ENCODE peak calls at places on chromosomes 16 and 17, in nine cellular contexts. One of them, this sample, is unnamed.

GRCh38 chr17:79595956-79596355 is 14.9 kb downstream of the RBFOX3 start:
- DNase-seq in astrocyte of the spinal cord: no peak
- DNase-seq in left ventricle myocardium inferior: no peak
- DNase-seq in lower leg skin: no peak
- DNase-seq in neural progenitor cell: no peak
- DNase-seq in hepatocyte: no peak
- DNase-seq in stomach: no peak
- DNase-seq in ovary: no peak
- DNase-seq in AG04450: no peak
- DNase-seq in this sample: no peak

GRCh38 chr16:22235839-22236745 is 30.0 kb downstream of the EEF2K start:
- DNase-seq in neural progenitor cell: no peak
- DNase-seq in AG04450: no peak
- DNase-seq in astrocyte of the spinal cord: no peak
- DNase-seq in lower leg skin: no peak
- DNase-seq in left ventricle myocardium inferior: peak; percentile 23
- DNase-seq in hepatocyte: no peak
- DNase-seq in ovary: no peak
- DNase-seq in stomach: no peak
- DNase-seq in this sample: no peak

GRCh38 chr16:3223913-3224515 is 10.9 kb downstream of the ZNF200 start:
- DNase-seq in AG04450: no peak
- DNase-seq in lower leg skin: no peak
- DNase-seq in stomach: no peak
- DNase-seq in ovary: no peak
- DNase-seq in neural progenitor cell: no peak
- DNase-seq in astrocyte of the spinal cord: peak; percentile 6
- DNase-seq in left ventricle myocardium inferior: no peak
- DNase-seq in hepatocyte: no peak
- DNase-seq in this sample: no peak

GRCh38 chr16:81511371-81511770 is 66.8 kb downstream of the CMIP start:
- DNase-seq in lower leg skin: no peak
- DNase-seq in neural progenitor cell: no peak
- DNase-seq in left ventricle myocardium inferior: no peak
- DNase-seq in hepatocyte: no peak
- DNase-seq in AG04450: peak; percentile 38
- DNase-seq in astrocyte of the spinal cord: peak; percentile 83
- DNase-seq in ovary: no peak
- DNase-seq in stomach: no peak
- DNase-seq in this sample: peak; percentile 81

GRCh38 chr17:6507535-6507934 is 48.8 kb downstream of the PITPNM3 start:
- DNase-seq in hepatocyte: no peak
- DNase-seq in neural progenitor cell: no peak
- DNase-seq in astrocyte of the spinal cord: peak; percentile 58
- DNase-seq in lower leg skin: peak; percentile 84
- DNase-seq in ovary: peak; percentile 56
- DNase-seq in left ventricle myocardium inferior: no peak
- DNase-seq in AG04450: peak; percentile 47
- DNase-seq in stomach: no peak
- DNase-seq in this sample: peak; percentile 84

GRCh38 chr16:4900036-4900435 is 36.9 kb downstream of the PPL start:
- DNase-seq in ovary: no peak
- DNase-seq in stomach: no peak
- DNase-seq in left ventricle myocardium inferior: no peak
- DNase-seq in hepatocyte: no peak
- DNase-seq in astrocyte of the spinal cord: no peak
- DNase-seq in neural progenitor cell: no peak
- DNase-seq in lower leg skin: no peak
- DNase-seq in AG04450: no peak
- DNase-seq in this sample: no peak

GRCh38 chr17:40551091-40551873 is 14.0 kb downstream of the CCR7 start:
- DNase-seq in left ventricle myocardium inferior: peak; percentile 67
- DNase-seq in ovary: peak; percentile 90
- DNase-seq in astrocyte of the spinal cord: peak; percentile 98
- DNase-seq in lower leg skin: peak; percentile 95
- DNase-seq in AG04450: peak; percentile 99
- DNase-seq in stomach: peak; percentile 41
- DNase-seq in neural progenitor cell: no peak
- DNase-seq in hepatocyte: peak; percentile 69
- DNase-seq in this sample: peak; percentile 100

GRCh38 chr16:11546522-11547485 is 39.9 kb downstream of the LITAF start:
- DNase-seq in lower leg skin: no peak
- DNase-seq in left ventricle myocardium inferior: no peak
- DNase-seq in AG04450: peak; percentile 59
- DNase-seq in astrocyte of the spinal cord: peak; percentile 35
- DNase-seq in neural progenitor cell: no peak
- DNase-seq in ovary: no peak
- DNase-seq in hepatocyte: no peak
- DNase-seq in stomach: no peak
- DNase-seq in this sample: peak; percentile 61

GRCh38 chr17:46768540-46768870 is 50.0 kb downstream of the WNT3 start:
- DNase-seq in astrocyte of the spinal cord: no peak
- DNase-seq in hepatocyte: no peak
- DNase-seq in neural progenitor cell: no peak
- DNase-seq in AG04450: no peak
- DNase-seq in stomach: peak; percentile 21
- DNase-seq in lower leg skin: peak; percentile 82
- DNase-seq in ovary: no peak
- DNase-seq in left ventricle myocardium inferior: no peak
- DNase-seq in this sample: no peak

GRCh38 chr16:25868041-25868600 is 176.4 kb downstream of the HS3ST4 start:
- DNase-seq in left ventricle myocardium inferior: no peak
- DNase-seq in lower leg skin: no peak
- DNase-seq in stomach: no peak
- DNase-seq in ovary: no peak
- DNase-seq in hepatocyte: no peak
- DNase-seq in neural progenitor cell: no peak
- DNase-seq in astrocyte of the spinal cord: no peak
- DNase-seq in AG04450: no peak
- DNase-seq in this sample: no peak

GRCh38 chr17:28533091-28533670 is 19.2 kb downstream of the UNC119 start:
- DNase-seq in astrocyte of the spinal cord: no peak
- DNase-seq in AG04450: no peak
- DNase-seq in neural progenitor cell: no peak
- DNase-seq in hepatocyte: no peak
- DNase-seq in left ventricle myocardium inferior: no peak
- DNase-seq in ovary: no peak
- DNase-seq in stomach: no peak
- DNase-seq in lower leg skin: no peak
- DNase-seq in this sample: no peak

GRCh38 chr16:24915576-24915975 is 69.8 kb downstream of the SLC5A11 start:
- DNase-seq in neural progenitor cell: no peak
- DNase-seq in hepatocyte: no peak
- DNase-seq in ovary: no peak
- DNase-seq in left ventricle myocardium inferior: no peak
- DNase-seq in lower leg skin: no peak
- DNase-seq in astrocyte of the spinal cord: no peak
- DNase-seq in AG04450: no peak
- DNase-seq in stomach: no peak
- DNase-seq in this sample: no peak

GRCh38 chr17:28552201-28552999 is at the start of gene UNC119:
- DNase-seq in neural progenitor cell: peak; percentile 95
- DNase-seq in astrocyte of the spinal cord: peak; percentile 62
- DNase-seq in lower leg skin: peak; percentile 94
- DNase-seq in hepatocyte: peak; percentile 96
- DNase-seq in ovary: peak; percentile 74
- DNase-seq in AG04450: no peak
- DNase-seq in left ventricle myocardium inferior: peak; percentile 85
- DNase-seq in stomach: peak; percentile 85
- DNase-seq in this sample: peak; percentile 68

GRCh38 chr17:41844971-41845370 is 7.3 kb downstream of the KLHL10 start:
- DNase-seq in AG04450: no peak
- DNase-seq in astrocyte of the spinal cord: no peak
- DNase-seq in stomach: no peak
- DNase-seq in hepatocyte: no peak
- DNase-seq in left ventricle myocardium inferior: no peak
- DNase-seq in neural progenitor cell: no peak
- DNase-seq in ovary: no peak
- DNase-seq in lower leg skin: no peak
- DNase-seq in this sample: no peak

GRCh38 chr17:40538019-40538935 is 27.0 kb downstream of the CCR7 start:
- DNase-seq in lower leg skin: no peak
- DNase-seq in neural progenitor cell: no peak
- DNase-seq in ovary: no peak
- DNase-seq in left ventricle myocardium inferior: peak; percentile 79
- DNase-seq in hepatocyte: no peak
- DNase-seq in stomach: no peak
- DNase-seq in AG04450: no peak
- DNase-seq in astrocyte of the spinal cord: no peak
- DNase-seq in this sample: no peak

GRCh38 chr17:42531455-42532354 is 4.3 kb upstream of the NAGLU start:
- DNase-seq in astrocyte of the spinal cord: no peak
- DNase-seq in neural progenitor cell: peak; percentile 87
- DNase-seq in stomach: peak; percentile 70
- DNase-seq in lower leg skin: no peak
- DNase-seq in AG04450: no peak
- DNase-seq in hepatocyte: peak; percentile 86
- DNase-seq in ovary: no peak
- DNase-seq in left ventricle myocardium inferior: peak; percentile 72
- DNase-seq in this sample: no peak

GRCh38 chr16:11129378-11129781 is 126.6 kb downstream of the SOCS1 start:
- DNase-seq in AG04450: no peak
- DNase-seq in ovary: no peak
- DNase-seq in neural progenitor cell: no peak
- DNase-seq in left ventricle myocardium inferior: no peak
- DNase-seq in hepatocyte: no peak
- DNase-seq in astrocyte of the spinal cord: peak; percentile 43
- DNase-seq in lower leg skin: no peak
- DNase-seq in stomach: no peak
- DNase-seq in this sample: no peak

GRCh38 chr16:2237552-2238395 is 1.5 kb downstream of the DNASE1L2 start:
- DNase-seq in ovary: no peak
- DNase-seq in neural progenitor cell: peak; percentile 52
- DNase-seq in hepatocyte: no peak
- DNase-seq in AG04450: no peak
- DNase-seq in lower leg skin: no peak
- DNase-seq in left ventricle myocardium inferior: no peak
- DNase-seq in stomach: no peak
- DNase-seq in astrocyte of the spinal cord: no peak
- DNase-seq in this sample: no peak

GRCh38 chr16:55482056-55482455 is 3.1 kb downstream of the MMP2 start:
- DNase-seq in AG04450: no peak
- DNase-seq in stomach: no peak
- DNase-seq in left ventricle myocardium inferior: no peak
- DNase-seq in astrocyte of the spinal cord: peak; percentile 38
- DNase-seq in neural progenitor cell: no peak
- DNase-seq in ovary: no peak
- DNase-seq in hepatocyte: no peak
- DNase-seq in lower leg skin: no peak
- DNase-seq in this sample: no peak
- H3K4me3 ChIP-seq in AG04450: peak overlapping the region; percentile 94
- H3K4me3 ChIP-seq in stomach: peak overlapping the region; percentile 58
- H3K4me3 ChIP-seq in left ventricle myocardium inferior: peak overlapping the region; percentile 71
- H3K4me3 ChIP-seq in astrocyte of the spinal cord: no peak overlapping the region
- H3K4me3 ChIP-seq in neural progenitor cell: no peak overlapping the region
- H3K4me3 ChIP-seq in ovary: no peak overlapping the region
- H3K4me3 ChIP-seq in hepatocyte: no peak overlapping the region
- H3K4me3 ChIP-seq in lower leg skin: no peak overlapping the region
- H3K4me3 ChIP-seq in this sample: no peak overlapping the region

GRCh38 chr16:27691717-27692116 is 141.8 kb downstream of the KATNIP start:
- DNase-seq in left ventricle myocardium inferior: no peak
- DNase-seq in hepatocyte: no peak
- DNase-seq in stomach: no peak
- DNase-seq in astrocyte of the spinal cord: no peak
- DNase-seq in ovary: no peak
- DNase-seq in AG04450: no peak
- DNase-seq in neural progenitor cell: no peak
- DNase-seq in lower leg skin: no peak
- DNase-seq in this sample: no peak

GRCh38 chr16:27687605-27688004 is 137.7 kb downstream of the KATNIP start:
- DNase-seq in neural progenitor cell: no peak
- DNase-seq in astrocyte of the spinal cord: no peak
- DNase-seq in left ventricle myocardium inferior: no peak
- DNase-seq in stomach: no peak
- DNase-seq in ovary: no peak
- DNase-seq in hepatocyte: no peak
- DNase-seq in lower leg skin: no peak
- DNase-seq in AG04450: no peak
- DNase-seq in this sample: no peak

GRCh38 chr16:27692576-27692975 is 142.6 kb downstream of the KATNIP start:
- DNase-seq in ovary: no peak
- DNase-seq in AG04450: no peak
- DNase-seq in lower leg skin: peak; percentile 57
- DNase-seq in stomach: no peak
- DNase-seq in hepatocyte: no peak
- DNase-seq in neural progenitor cell: no peak
- DNase-seq in left ventricle myocardium inferior: no peak
- DNase-seq in astrocyte of the spinal cord: no peak
- DNase-seq in this sample: no peak

GRCh38 chr16:27689711-27690110 is 139.8 kb downstream of the KATNIP start:
- DNase-seq in ovary: no peak
- DNase-seq in neural progenitor cell: no peak
- DNase-seq in stomach: no peak
- DNase-seq in hepatocyte: no peak
- DNase-seq in left ventricle myocardium inferior: no peak
- DNase-seq in astrocyte of the spinal cord: peak; percentile 10
- DNase-seq in lower leg skin: peak; percentile 37
- DNase-seq in AG04450: no peak
- DNase-seq in this sample: no peak

DNA sequence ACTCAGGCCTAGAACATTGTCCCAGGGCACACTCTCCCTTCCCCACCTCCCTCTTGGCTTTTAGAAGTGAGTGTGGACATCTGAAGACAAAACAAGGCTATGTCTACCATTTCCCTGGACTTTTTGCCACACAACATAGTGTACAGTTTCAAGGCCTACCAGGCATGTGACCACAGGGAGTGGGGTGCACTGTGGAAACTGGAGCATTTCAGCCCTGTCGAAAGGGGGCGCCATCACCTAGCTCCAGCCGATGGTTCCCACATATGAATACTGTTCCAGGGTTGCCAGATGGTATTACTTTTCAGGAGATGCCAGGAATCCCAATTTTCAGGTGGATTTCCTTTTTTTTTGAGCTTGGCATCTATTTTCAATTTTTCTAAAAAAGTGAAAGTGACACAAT is 140.7 kb downstream of the KATNIP start:
- DNase-seq in neural progenitor cell: peak; percentile 47
- DNase-seq in AG04450: no peak
- DNase-seq in stomach: no peak
- DNase-seq in astrocyte of the spinal cord: peak; percentile 29
- DNase-seq in hepatocyte: peak; percentile 30
- DNase-seq in lower leg skin: peak; percentile 81
- DNase-seq in left ventricle myocardium inferior: no peak
- DNase-seq in ovary: no peak
- DNase-seq in this sample: peak; percentile 68
- TF ChIP-seq CTCF in neural progenitor cell: peak; percentile 69
- TF ChIP-seq CTCF in AG04450: peak; percentile 47
- TF ChIP-seq CTCF in stomach: peak; percentile 11
- TF ChIP-seq CTCF in astrocyte of the spinal cord: peak; percentile 72
- TF ChIP-seq CTCF in hepatocyte: peak; percentile 30
- TF ChIP-seq CTCF in lower leg skin: no peak
- TF ChIP-seq CTCF in left ventricle myocardium inferior: peak; percentile 57
- TF ChIP-seq CTCF in ovary: no peak
- TF ChIP-seq CTCF in this sample: peak; percentile 86

GRCh38 chr16:70736454-70737376 is 50.9 kb upstream of the MTSS2 start:
- DNase-seq in astrocyte of the spinal cord: no peak
- DNase-seq in AG04450: no peak
- DNase-seq in left ventricle myocardium inferior: no peak
- DNase-seq in ovary: no peak
- DNase-seq in stomach: no peak
- DNase-seq in lower leg skin: no peak
- DNase-seq in neural progenitor cell: peak; percentile 23
- DNase-seq in hepatocyte: no peak
- DNase-seq in this sample: peak; percentile 52
- H3K4me3 ChIP-seq in astrocyte of the spinal cord: no peak overlapping the region
- H3K4me3 ChIP-seq in AG04450: no peak overlapping the region
- H3K4me3 ChIP-seq in left ventricle myocardium inferior: peak overlapping the region; percentile 32
- H3K4me3 ChIP-seq in ovary: no peak overlapping the region
- H3K4me3 ChIP-seq in stomach: no peak overlapping the region
- H3K4me3 ChIP-seq in lower leg skin: no peak overlapping the region
- H3K4me3 ChIP-seq in neural progenitor cell: no peak overlapping the region
- H3K4me3 ChIP-seq in hepatocyte: no peak overlapping the region
- H3K4me3 ChIP-seq in this sample: no peak overlapping the region

GRCh38 chr17:70251704-70252103 is 82.4 kb downstream of the KCNJ2 start:
- DNase-seq in lower leg skin: no peak
- DNase-seq in left ventricle myocardium inferior: no peak
- DNase-seq in stomach: no peak
- DNase-seq in ovary: no peak
- DNase-seq in astrocyte of the spinal cord: no peak
- DNase-seq in neural progenitor cell: no peak
- DNase-seq in AG04450: no peak
- DNase-seq in hepatocyte: no peak
- DNase-seq in this sample: peak; percentile 40
- TF ChIP-seq CTCF in lower leg skin: no peak
- TF ChIP-seq CTCF in left ventricle myocardium inferior: no peak
- TF ChIP-seq CTCF in stomach: no peak
- TF ChIP-seq CTCF in ovary: no peak
- TF ChIP-seq CTCF in astrocyte of the spinal cord: no peak
- TF ChIP-seq CTCF in neural progenitor cell: no peak
- TF ChIP-seq CTCF in AG04450: no peak
- TF ChIP-seq CTCF in hepatocyte: no peak
- TF ChIP-seq CTCF in this sample: no peak